ENCODE peak calls at places on chromosome 11, in nine cellular contexts. I, G, Y, V, L, O, F, P and N are unnamed samples.
A peak's percentile ranks its signal among the peaks of the same experiment; 100 is the strongest.

GRCh38 chr11:126391970-126392637 is 36.6 kb downstream of the ST3GAL4 start:
- DNase-seq in P (no peak), L (no peak), O (no peak), F (no peak), V (no peak), Y (no peak), I (no peak), G (no peak), N (no peak)

GRCh38 chr11:40722179-40722795 is 737.2 kb downstream of the LRRC4C start:
- DNase-seq in O (no peak), F (no peak), I (no peak), P (no peak), V (peak; percentile 0), G (no peak), Y (no peak), L (no peak), N (no peak)

GRCh38 chr11:121406291-121406690 is 45.8 kb upstream of the SORL1 start:
- DNase-seq in O (no peak), P (no peak), Y (no peak), I (no peak), G (no peak), L (no peak), F (no peak), V (no peak), N (no peak)

GRCh38 chr11:8234425-8234821 is 29.3 kb downstream of the LMO1 start:
- DNase-seq in L (no peak), V (no peak), G (no peak), Y (no peak), O (no peak), I (no peak), F (no peak), P (no peak), N (no peak)

GRCh38 chr11:70606248-70606950 is 208.1 kb downstream of the CTTN start:
- DNase-seq in O (no peak), F (no peak), L (no peak), P (no peak), Y (no peak), V (no peak), G (no peak), I (no peak), N (no peak)

GRCh38 chr11:72848846-72849466 is 34.7 kb downstream of the ATG16L2 start:
- DNase-seq in O (no peak), F (no peak), L (no peak), V (peak; percentile 60), I (no peak), Y (peak; percentile 32), G (no peak), P (no peak), N (no peak)

GRCh38 chr11:4184163-4184916 is 89.7 kb downstream of the RRM1 start:
- DNase-seq in Y (no peak), I (no peak), F (no peak), G (no peak), P (no peak), O (no peak), V (peak; percentile 9), L (no peak), N (no peak)

GRCh38 chr11:118287006-118287405 is 17.5 kb upstream of the CD3E start:
- DNase-seq in L (no peak), I (no peak), V (no peak), P (no peak), Y (no peak), G (no peak), O (no peak), F (peak; percentile 10), N (no peak)

GRCh38 chr11:20368441-20368840 is 4.9 kb downstream of the HTATIP2 start:
- DNase-seq in L (no peak), V (no peak), F (no peak), O (no peak), Y (peak; percentile 24), P (no peak), I (no peak), G (no peak), N (no peak)

GRCh38 chr11:11461473-11461872 is 108.4 kb upstream of the CSNK2A3 start:
- DNase-seq in L (no peak), F (no peak), Y (no peak), I (no peak), O (no peak), V (no peak), P (no peak), G (no peak), N (no peak)

GRCh38 chr11:120522736-120523135 is 11.2 kb downstream of the GRIK4 start:
- DNase-seq in G (no peak), O (no peak), P (no peak), Y (no peak), I (no peak), V (no peak), L (no peak), F (no peak), N (no peak)